ENCODE peak calls at places on chromosome 5, in ten cellular contexts. T, V, C, G, R, A, S, P, Q and F are unnamed samples. For H3K4me1, the result is how much of the 10 kb centered on the place peaks cover.

GRCh38 chr5:96936431-96937221 is 746 bp downstream of the LNPEP start:
- DNase-seq in T (no peak), A (no peak), P (peak), V (peak), G (peak), Q (peak), C (peak), S (peak), R (peak), F (peak)

GRCh38 chr5:109529520-109529919 is 119.7 kb upstream of the PJA2 start:
- DNase-seq in S (no peak), V (no peak), Q (no peak), P (no peak), T (no peak), A (no peak), R (no peak), C (peak), G (no peak), F (no peak)

GRCh38 chr5:170769236-170769635 is 14.3 kb upstream of the GABRP start:
- DNase-seq in V (no peak), A (no peak), G (no peak), T (no peak), C (no peak), P (no peak), R (no peak), S (no peak), Q (no peak), F (no peak)

GRCh38 chr5:142915840-142916424 is 145.8 kb downstream of the ARHGAP26 start:
- DNase-seq in T (no peak), P (no peak), Q (no peak), G (no peak), V (peak), S (peak), A (no peak), R (no peak), C (peak), F (peak)

GRCh38 chr5:15993334-15993733 is 186.3 kb downstream of the MARCHF11 start:
- DNase-seq in R (no peak), C (no peak), T (no peak), S (peak), V (no peak), G (no peak), A (no peak), Q (no peak), P (no peak), F (no peak)

GRCh38 chr5:143025971-143026370 is 255.8 kb downstream of the ARHGAP26 start:
- DNase-seq in A (no peak), T (no peak), C (no peak), P (no peak), S (no peak), R (no peak), Q (no peak), V (no peak), G (no peak), F (no peak)

GRCh38 chr5:30000231-30000630 is 1193.3 kb upstream of the CDH6 start:
- DNase-seq in G (no peak), S (peak), T (no peak), P (no peak), C (no peak), A (no peak), R (no peak), Q (no peak), V (no peak), F (no peak)

GRCh38 chr5:181192337-181193046 is 12.5 kb downstream of the TRIM7 start:
- DNase-seq in R (no peak), G (no peak), P (no peak), V (no peak), Q (no peak), S (no peak), C (no peak), T (no peak), A (no peak), F (no peak)

GRCh38 chr5:71757590-71758543 is 38.8 kb downstream of the CARTPT start:
- DNase-seq in S (peak), R (peak), T (no peak), C (peak), Q (peak), G (peak), P (peak), A (peak), V (peak), F (peak)

GRCh38 chr5:38600334-38601045 is 44.0 kb upstream of the LIFR start:
- DNase-seq in A (no peak), V (no peak), G (no peak), R (no peak), T (no peak), C (no peak), S (peak), Q (no peak), P (no peak), F (no peak)

GRCh38 chr5:35117960-35118359 is 70.2 kb upstream of the AGXT2 start:
- DNase-seq in Q (no peak), C (no peak), G (no peak), V (no peak), A (no peak), R (no peak), T (no peak), P (no peak), S (no peak), F (no peak)

GRCh38 chr5:144333336-144333920 is 162.8 kb downstream of the KCTD16 start:
- DNase-seq in C (no peak), P (no peak), A (no peak), R (no peak), T (no peak), Q (no peak), G (no peak), S (no peak), V (no peak), F (no peak)

GRCh38 chr5:6583049-6583880 is 49.6 kb downstream of the NSUN2 start:
- DNase-seq in P (no peak), A (no peak), T (peak), V (peak), S (peak), R (no peak), G (peak), C (no peak), Q (no peak), F (peak)

GRCh38 chr5:73969195-73970059 is 343.4 kb downstream of the ARHGEF28 start:
- DNase-seq in P (no peak), C (no peak), T (peak), R (no peak), G (no peak), Q (no peak), S (peak), A (no peak), V (no peak), F (no peak)

GRCh38 chr5:131436081-131436480 is 172.2 kb downstream of the CDC42SE2 start:
- DNase-seq in Q (no peak), R (no peak), A (no peak), V (no peak), S (no peak), P (no peak), T (no peak), G (no peak), C (no peak), F (no peak)

GRCh38 chr5:56512314-56512996 is 279.3 kb upstream of the ANKRD55 start:
- DNase-seq in A (no peak), R (no peak), G (peak), V (no peak), T (no peak), S (no peak), C (no peak), P (no peak), Q (no peak), F (no peak)

GRCh38 chr5:157290156-157290980 is 24.4 kb downstream of the CYFIP2 start:
- DNase-seq in T (peak), S (no peak), G (no peak), R (no peak), A (no peak), P (no peak), C (no peak), Q (no peak), V (no peak), F (no peak)

GRCh38 chr5:147479949-147480348 is 29.9 kb downstream of the DPYSL3 start:
- DNase-seq in S (no peak), G (no peak), A (no peak), C (no peak), P (no peak), T (no peak), Q (no peak), V (no peak), R (no peak), F (peak)

GRCh38 chr5:120499876-120500275 is 35.8 kb downstream of the PRR16 start:
- DNase-seq in S (no peak), C (no peak), A (no peak), R (no peak), V (no peak), G (no peak), T (no peak), Q (no peak), P (no peak), F (no peak)

GRCh38 chr5:142119051-142119625 is 10.6 kb downstream of the NDFIP1 start:
- DNase-seq in C (no peak), P (no peak), Q (no peak), S (no peak), G (no peak), V (no peak), R (no peak), T (no peak), A (no peak), F (no peak)

GRCh38 chr5:1330847-1331831 is 13.8 kb downstream of the CLPTM1L start:
- DNase-seq in Q (peak), R (no peak), C (no peak), V (no peak), G (peak), P (no peak), S (no peak), A (no peak), T (no peak), F (no peak)

GRCh38 chr5:115844321-115844817 is 2.6 kb downstream of the AP3S1 start:
- DNase-seq in Q (no peak), V (no peak), R (no peak), P (no peak), G (no peak), S (no peak), C (no peak), T (no peak), A (no peak), F (no peak)

GRCh38 chr5:55327281-55327680 is 19.5 kb downstream of the MTREX start:
- DNase-seq in Q (no peak), P (no peak), R (no peak), A (no peak), C (no peak), V (no peak), T (no peak), G (no peak), S (no peak), F (no peak)

GRCh38 chr5:31068287-31068686 is 125.2 kb upstream of the CDH6 start:
- DNase-seq in P (no peak), G (no peak), V (no peak), S (no peak), R (no peak), T (no peak), A (no peak), C (no peak), Q (no peak), F (no peak)

GRCh38 chr5:150579462-150580400 is 60.7 kb upstream of the SYNPO start:
- DNase-seq in Q (peak), S (no peak), T (no peak), V (no peak), R (no peak), G (peak), A (no peak), P (no peak), C (no peak), F (no peak)

GRCh38 chr5:1130218-1130946 is 18.5 kb upstream of the SLC12A7 start:
- DNase-seq in S (no peak), P (no peak), Q (no peak), G (no peak), V (no peak), T (no peak), C (peak), A (no peak), R (no peak), F (no peak)

GRCh38 chr5:148794729-148795590 is 31.5 kb upstream of the ADRB2 start:
- DNase-seq in G (no peak), A (no peak), S (no peak), C (no peak), T (no peak), V (no peak), R (no peak), P (no peak), Q (no peak), F (no peak)

GRCh38 chr5:54529565-54529964 is 12.0 kb downstream of the SNX18 start:
- DNase-seq in C (no peak), Q (no peak), V (no peak), S (no peak), P (no peak), T (no peak), R (no peak), A (no peak), G (no peak), F (no peak)

GRCh38 chr5:127838661-127839060 is 135.5 kb downstream of the CCDC192 start:
- DNase-seq in G (no peak), T (no peak), C (no peak), V (no peak), A (no peak), Q (no peak), P (no peak), R (no peak), S (no peak), F (peak)

DNA sequence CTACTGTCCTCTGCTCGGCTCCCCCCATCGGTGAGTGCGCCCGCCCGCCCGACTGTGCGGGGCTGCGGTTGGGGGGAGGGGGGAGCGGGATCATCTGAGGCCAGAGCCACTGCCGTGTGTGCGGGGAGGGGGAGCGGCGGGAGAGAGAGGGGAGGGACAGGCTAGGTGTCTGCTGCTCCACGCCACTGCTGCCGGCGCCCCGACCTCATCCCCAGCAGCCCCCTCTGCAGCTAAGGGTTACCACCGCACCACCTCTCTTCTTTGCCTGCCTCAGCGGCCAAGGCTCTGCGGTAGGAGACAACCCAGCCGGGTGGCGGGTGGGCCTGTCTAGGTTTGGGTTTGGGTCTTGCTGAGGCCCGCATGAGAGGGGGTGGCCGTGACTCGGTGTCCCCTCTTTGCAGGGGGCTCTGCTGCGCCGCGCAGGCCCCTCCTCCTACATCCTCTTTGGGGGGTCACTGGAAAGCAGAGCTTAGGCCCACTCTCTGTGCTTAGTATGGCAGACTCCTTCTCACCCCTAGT is 670 bp upstream of the PURA start:
- DNase-seq in S (no peak), P (peak), G (peak), A (no peak), T (no peak), C (peak), R (peak), Q (peak), V (no peak), F (peak)
- H3K4me1 ChIP-seq in S (under half), P (half or more), G (half or more), A (under half), T (half or more), C (under half), R (half or more), Q (half or more), V (under half), F (under half)

GRCh38 chr5:154786414-154786813 is 31.2 kb downstream of the LARP1 start:
- DNase-seq in Q (no peak), V (no peak), R (no peak), C (no peak), A (no peak), P (no peak), S (no peak), G (no peak), T (no peak), F (no peak)
- H3K4me1 ChIP-seq in Q (half or more), V (under half), R (half or more), C (under half), A (under half), P (half or more), S (under half), G (half or more), T (half or more), F (under half)

GRCh38 chr5:172637122-172637580 is 3.9 kb upstream of the NEURL1B start:
- DNase-seq in S (no peak), T (no peak), G (no peak), P (no peak), V (no peak), R (no peak), C (no peak), Q (peak), A (no peak), F (no peak)
- H3K4me1 ChIP-seq in S (under half), T (under half), G (under half), P (under half), V (under half), R (under half), C (under half), Q (under half), A (under half), F (under half)

DNA sequence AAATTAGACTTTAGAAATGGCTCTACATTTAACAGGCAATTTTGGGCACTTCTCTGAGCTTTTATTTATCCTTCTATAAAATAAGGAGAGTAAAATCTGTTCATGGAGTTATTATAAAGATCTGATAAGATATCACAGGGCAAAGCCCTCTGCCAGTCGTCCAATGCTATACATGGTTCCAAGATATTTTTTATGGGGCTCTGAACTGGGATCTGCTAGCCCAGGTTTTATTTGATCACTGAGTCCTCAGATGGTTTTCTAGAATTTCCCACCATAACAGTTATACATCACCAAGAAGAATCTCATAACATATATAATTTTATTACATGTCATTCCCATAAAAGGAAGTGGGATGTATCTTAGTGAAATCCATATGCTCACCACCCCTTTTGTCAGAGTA is 23.2 kb upstream of the IQGAP2 start:
- DNase-seq in P (no peak), R (no peak), V (no peak), A (no peak), C (no peak), Q (no peak), S (no peak), G (no peak), T (no peak), F (no peak)
- H3K4me1 ChIP-seq in P (under half), R (under half), V (under half), A (under half), C (under half), Q (under half), S (under half), G (under half), T (under half), F (under half)

GRCh38 chr5:20294696-20295095 is 306.7 kb upstream of the CDH18 start:
- DNase-seq in C (no peak), S (no peak), V (no peak), R (no peak), T (no peak), Q (no peak), P (no peak), G (no peak), A (no peak), F (no peak)

GRCh38 chr5:20305463-20305862 is 317.5 kb upstream of the CDH18 start:
- DNase-seq in V (no peak), G (no peak), R (no peak), T (no peak), P (no peak), Q (no peak), A (no peak), S (no peak), C (no peak), F (no peak)

DNA sequence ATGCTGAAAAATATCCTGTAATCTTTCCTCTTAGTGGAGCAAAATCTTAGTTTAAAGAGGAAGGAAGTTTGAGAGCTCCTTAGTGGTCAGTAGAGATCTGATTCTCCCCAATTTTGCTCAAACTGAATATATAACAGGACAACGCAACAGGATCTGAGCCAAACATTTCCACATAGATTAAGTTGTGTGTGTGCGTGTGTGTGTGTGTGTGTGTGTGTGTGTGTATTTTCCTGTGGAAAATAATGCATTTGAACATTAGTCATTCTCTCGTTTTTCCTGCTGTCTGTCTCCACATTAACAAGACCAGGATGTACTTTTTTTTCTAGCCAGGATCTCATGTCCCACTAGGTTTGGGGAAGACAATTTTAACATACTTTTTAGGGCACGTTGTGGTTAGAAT is 312.1 kb upstream of the CDH18 start:
- DNase-seq in S (no peak), Q (no peak), A (no peak), T (no peak), R (no peak), P (no peak), C (no peak), G (no peak), V (no peak), F (no peak)
- H3K4me1 ChIP-seq in S (under half), Q (under half), A (under half), T (under half), R (under half), P (under half), C (under half), G (under half), V (under half), F (under half)